ENCODE peak calls at places on chromosomes 2 and 18, in six cellular contexts. V is esophagus squamous epithelium, J is AG04450, H is Panc1, G is A549, T is lower leg skin. K is an unnamed sample.
A peak's percentile ranks its signal among the peaks of the same experiment; 100 is the strongest.

GRCh38 chr2:134819334-134819733 is 19.1 kb upstream of the ACMSD start:
- DNase-seq in J (no peak), H (peak; percentile 25), V (no peak), G (peak; percentile 20), T (no peak), K (no peak)

GRCh38 chr2:216160786-216161185 is 51.6 kb downstream of the XRCC5 start:
- DNase-seq in J (no peak), V (no peak), T (no peak), G (no peak), H (no peak), K (no peak)

GRCh38 chr2:119696005-119696404 is 17.0 kb downstream of the TMEM177 start:
- DNase-seq in H (no peak), T (no peak), V (no peak), J (no peak), G (no peak), K (no peak)

GRCh38 chr2:7031424-7032245 is 114.4 kb downstream of the RNF144A start:
- DNase-seq in J (no peak), H (no peak), V (no peak), G (peak; percentile 66), T (peak; percentile 90), K (peak; percentile 100)

GRCh38 chr2:128601298-128602037 is 282.8 kb upstream of the HS6ST1 start:
- DNase-seq in H (no peak), J (no peak), V (no peak), G (no peak), T (peak; percentile 81), K (no peak)

GRCh38 chr2:85132834-85133637 is at the start of gene TCF7L1:
- DNase-seq in T (peak; percentile 97), J (peak; percentile 72), G (peak; percentile 89), V (no peak), H (peak; percentile 15), K (no peak)

GRCh38 chr2:66494708-66495107 is 59.8 kb downstream of the MEIS1 start:
- DNase-seq in T (peak; percentile 88), V (no peak), H (no peak), J (peak; percentile 60), G (peak; percentile 25), K (peak; percentile 40)

GRCh38 chr2:216692636-216693413 is 2.5 kb downstream of the IGFBP5 start:
- DNase-seq in H (no peak), G (peak; percentile 56), J (no peak), T (peak; percentile 97), V (no peak), K (no peak)

GRCh38 chr2:226981731-226982373 is 146.0 kb downstream of the RHBDD1 start:
- DNase-seq in G (no peak), H (no peak), J (no peak), V (no peak), T (no peak), K (no peak)

GRCh38 chr18:45482286-45482685 is 133.0 kb upstream of the SLC14A2 start:
- DNase-seq in T (no peak), H (no peak), G (no peak), V (no peak), J (no peak), K (no peak)

GRCh38 chr18:3060667-3061580 is 48.0 kb upstream of the LPIN2 start:
- DNase-seq in G (no peak), J (no peak), T (no peak), H (no peak), V (no peak), K (no peak)

GRCh38 chr2:97812916-97813315 is 99.5 kb downstream of the ZAP70 start:
- DNase-seq in G (no peak), T (no peak), J (no peak), V (no peak), H (no peak), K (no peak)

GRCh38 chr2:67839668-67840067 is 223.1 kb downstream of the C1D start:
- DNase-seq in G (no peak), J (no peak), H (no peak), T (no peak), V (no peak), K (no peak)

GRCh38 chr2:96912356-96913116 is 42.7 kb upstream of the SEMA4C start:
- DNase-seq in T (no peak), J (no peak), H (no peak), G (no peak), V (no peak), K (no peak)

GRCh38 chr2:25127631-25128030 is 40.7 kb downstream of the POMC start:
- DNase-seq in V (no peak), H (no peak), J (peak; percentile 20), T (no peak), G (no peak), K (no peak)

GRCh38 chr2:71583876-71584275 is 130.5 kb downstream of the DYSF start:
- DNase-seq in V (no peak), H (no peak), G (no peak), T (no peak), J (no peak), K (no peak)

GRCh38 chr2:197360744-197361156 is 50.2 kb upstream of the ANKRD44 start:
- DNase-seq in G (no peak), V (no peak), T (no peak), H (no peak), J (peak; percentile 44), K (no peak)

GRCh38 chr2:45199973-45200372 is 190.7 kb upstream of the SIX2 start:
- DNase-seq in H (no peak), G (no peak), V (no peak), T (peak; percentile 25), J (no peak), K (no peak)

GRCh38 chr18:6807504-6808257 is 78.2 kb downstream of the ARHGAP28 start:
- DNase-seq in V (no peak), T (no peak), G (no peak), H (no peak), J (no peak), K (no peak)
- H3K4me3 ChIP-seq in V (no peak overlapping the region), T (no peak overlapping the region), G (no peak overlapping the region), H (no peak overlapping the region), J (no peak overlapping the region), K (peak overlapping the region; percentile 7)

GRCh38 chr18:22999647-23000046 is 66.5 kb downstream of the RBBP8 start:
- DNase-seq in V (no peak), J (no peak), H (no peak), G (no peak), T (no peak), K (no peak)

GRCh38 chr18:22998336-22998735 is 65.2 kb downstream of the RBBP8 start:
- DNase-seq in T (no peak), H (no peak), V (no peak), G (no peak), J (no peak), K (no peak)

GRCh38 chr18:23003289-23003688 is 70.2 kb downstream of the RBBP8 start:
- DNase-seq in J (no peak), T (no peak), H (no peak), V (no peak), G (no peak), K (no peak)

GRCh38 chr18:22999212-22999611 is 66.1 kb downstream of the RBBP8 start:
- DNase-seq in V (no peak), H (no peak), T (no peak), G (no peak), J (no peak), K (no peak)
- TF ChIP-seq CTCF in V (no peak), H (no peak), T (no peak), G (no peak), J (no peak), K (no peak)

GRCh38 chr18:36724591-36725001 is 104.2 kb downstream of the TPGS2 start:
- DNase-seq in J (no peak), G (no peak), T (peak; percentile 84), H (no peak), V (no peak), K (no peak)
- H3K4me3 ChIP-seq in J (peak overlapping the region; percentile 20), G (no peak overlapping the region), T (no peak overlapping the region), H (no peak overlapping the region), V (peak overlapping the region; percentile 21), K (no peak overlapping the region)

GRCh38 chr2:171163261-171163660 is 2.6 kb upstream of the TLK1 start:
- DNase-seq in T (no peak), V (no peak), J (no peak), G (no peak), H (no peak), K (no peak)

GRCh38 chr2:171165967-171166327 is 5.3 kb upstream of the TLK1 start:
- DNase-seq in J (no peak), H (no peak), V (no peak), G (no peak), T (no peak), K (no peak)

GRCh38 chr2:171169333-171169732 is 8.6 kb upstream of the TLK1 start:
- DNase-seq in T (no peak), H (no peak), V (no peak), G (no peak), J (no peak), K (no peak)

GRCh38 chr2:171167352-171167997 is 6.8 kb upstream of the TLK1 start:
- DNase-seq in G (no peak), V (no peak), J (no peak), T (no peak), H (no peak), K (no peak)

DNA sequence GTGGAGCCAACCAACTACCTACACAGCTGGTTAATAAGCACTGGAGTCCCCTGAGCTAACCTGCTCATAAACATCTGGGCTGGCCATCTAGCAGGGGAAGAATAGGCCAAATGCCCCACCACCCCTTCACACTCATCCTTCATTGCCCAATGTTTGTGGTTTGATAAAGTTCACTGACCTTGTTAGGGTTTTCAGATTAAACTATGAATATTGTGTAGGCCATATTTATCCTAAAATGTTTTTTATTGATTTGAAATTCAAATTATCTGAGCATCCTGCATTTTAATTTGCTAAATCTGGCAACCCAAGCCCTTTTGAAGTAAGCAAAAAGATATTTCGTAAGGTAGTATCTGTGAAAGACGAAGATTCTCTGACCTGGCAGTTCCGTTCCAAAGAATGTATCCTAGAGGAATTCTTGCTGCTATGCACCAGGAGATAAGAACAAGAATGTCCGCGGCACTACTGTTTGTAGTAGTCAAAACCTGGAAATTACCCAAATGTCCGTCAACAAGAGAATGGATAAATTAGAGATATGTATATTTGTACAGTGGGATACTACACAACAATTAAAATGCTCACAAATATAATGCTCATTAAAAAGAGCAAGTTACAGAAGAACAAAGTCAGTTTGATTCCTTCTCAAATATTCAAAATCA is 5.8 kb upstream of the TLK1 start:
- DNase-seq in V (no peak), G (no peak), T (no peak), H (no peak), J (no peak), K (peak; percentile 60)
- TF ChIP-seq CTCF in V (no peak), G (no peak), T (no peak), H (no peak), J (no peak), K (no peak)

DNA sequence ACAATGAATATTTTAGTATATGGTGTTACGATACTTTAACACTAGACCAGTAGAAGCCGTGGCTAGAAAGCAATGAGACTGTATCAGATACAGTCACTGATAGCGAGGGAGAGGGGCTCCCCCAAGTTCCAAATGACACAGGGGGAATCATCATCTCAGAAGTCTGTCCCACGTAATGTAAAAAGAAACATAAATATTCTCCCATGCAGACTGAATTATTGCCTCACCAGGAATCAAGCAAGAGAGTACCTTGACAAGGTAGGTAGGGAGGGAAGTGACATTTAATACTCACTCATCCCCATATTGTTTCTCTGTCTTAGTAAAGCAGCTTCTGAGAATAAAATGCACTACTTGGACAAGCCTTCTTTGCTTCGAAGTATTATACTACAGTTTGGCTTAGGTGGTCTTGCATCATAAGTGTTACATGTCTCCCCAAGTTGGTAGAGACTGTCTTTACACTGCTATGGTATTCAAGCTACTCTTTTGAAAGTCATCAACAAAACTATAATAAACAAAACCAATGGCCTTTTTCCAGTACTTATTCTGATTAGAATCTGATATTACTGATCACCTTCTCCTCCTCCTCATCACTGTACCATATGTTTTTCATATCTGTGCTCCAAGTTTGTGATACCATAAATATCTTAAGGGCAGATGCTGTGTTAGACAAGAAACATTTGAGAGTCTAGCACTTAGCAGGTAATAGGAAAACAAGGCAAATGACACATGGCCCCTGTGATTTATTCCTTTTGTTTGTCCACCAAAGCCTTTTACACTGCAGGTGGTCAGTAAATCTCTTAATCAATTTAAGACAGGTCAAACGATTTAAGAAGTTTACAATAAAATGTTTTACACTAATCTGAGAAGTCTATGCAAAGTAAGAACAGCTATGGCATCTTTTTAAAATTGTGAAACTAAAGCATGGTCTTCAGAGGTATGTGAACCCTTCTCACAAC is 2.7 kb downstream of the LAPTM4A start:
- DNase-seq in G (no peak), H (no peak), J (no peak), T (no peak), V (no peak), K (no peak)
- H3K4me3 ChIP-seq in G (peak overlapping the region; percentile 63), H (peak overlapping the region; percentile 98), J (peak overlapping the region; percentile 97), T (no peak overlapping the region), V (peak overlapping the region; percentile 72), K (peak overlapping the region; percentile 93)